ENCODE peak calls at places on chromosomes 7 and 10, in four cellular contexts. E is K562, I is GM12878, C is HL-60. Z is an unnamed sample.

GRCh38 chr7:156475179-156475578 is 165.4 kb upstream of the RNF32 start:
- DNase-seq in E (no peak), I (peak; percentile 16), C (peak; percentile 34), Z (no peak)

GRCh38 chr10:98269435-98269912 is 1.5 kb upstream of the LOXL4 start:
- DNase-seq in E (no peak), I (no peak), C (no peak), Z (no peak)

GRCh38 chr7:143355450-143356385 is 6.8 kb downstream of the FAM131B start:
- DNase-seq in E (peak; percentile 62), I (no peak), C (no peak), Z (no peak)

GRCh38 chr10:106789623-106790022 is 374.9 kb downstream of the SORCS1 start:
- DNase-seq in E (no peak), I (no peak), C (no peak), Z (no peak)

GRCh38 chr7:127759945-127760421 is 108.0 kb downstream of the SND1 start:
- DNase-seq in E (no peak), I (no peak), C (no peak), Z (no peak)

GRCh38 chr10:84543948-84544347 is 215.6 kb downstream of the CCSER2 start:
- DNase-seq in E (no peak), I (no peak), C (no peak), Z (no peak)

GRCh38 chr10:96512997-96513685 is 585 bp downstream of the TLL2 start:
- DNase-seq in E (no peak), I (no peak), C (no peak), Z (no peak)

GRCh38 chr7:82600601-82601000 is 157.0 kb upstream of the CACNA2D1 start:
- DNase-seq in E (no peak), I (no peak), C (no peak), Z (no peak)

GRCh38 chr7:85474234-85474633 is 287.4 kb upstream of the SEMA3D start:
- DNase-seq in E (no peak), I (peak; percentile 8), C (no peak), Z (no peak)

GRCh38 chr7:86932038-86932512 is 127.4 kb downstream of the ELAPOR2 start:
- DNase-seq in E (no peak), I (no peak), C (no peak), Z (no peak)

GRCh38 chr7:157579425-157579824 is 242.6 kb downstream of the DNAJB6 start:
- DNase-seq in E (no peak), I (no peak), C (no peak), Z (no peak)

GRCh38 chr10:11551915-11552602 is 59.4 kb downstream of the USP6NL start:
- DNase-seq in E (peak; percentile 37), I (no peak), C (no peak), Z (no peak)

GRCh38 chr7:5689118-5689517 is 92.3 kb downstream of the RNF216 start:
- DNase-seq in E (no peak), I (no peak), C (no peak), Z (no peak)

GRCh38 chr7:6346581-6346980 is 74.2 kb upstream of the CYTH3 start:
- DNase-seq in E (no peak), I (no peak), C (no peak), Z (no peak)

GRCh38 chr10:46544989-46545791 is 11.3 kb downstream of the GPRIN2 start:
- DNase-seq in E (peak; percentile 75), I (no peak), C (no peak), Z (peak; percentile 26)

GRCh38 chr7:124084024-124084423 is 51.2 kb upstream of the TMEM229A start:
- DNase-seq in E (no peak), I (no peak), C (no peak), Z (no peak)

GRCh38 chr7:124089621-124090020 is 56.8 kb upstream of the TMEM229A start:
- DNase-seq in E (no peak), I (no peak), C (no peak), Z (no peak)

GRCh38 chr7:124086843-124087242 is 54.0 kb upstream of the TMEM229A start:
- DNase-seq in E (no peak), I (no peak), C (no peak), Z (no peak)

GRCh38 chr7:124088590-124088989 is 55.7 kb upstream of the TMEM229A start:
- DNase-seq in E (no peak), I (no peak), C (no peak), Z (no peak)

GRCh38 chr7:124085168-124085567 is 52.3 kb upstream of the TMEM229A start:
- DNase-seq in E (no peak), I (no peak), C (no peak), Z (no peak)
- TF ChIP-seq SPI1 in E (no peak), I (no peak), C (no peak), Z (no peak)

GRCh38 chr10:131657318-131657984 is 243.4 kb upstream of the PPP2R2D start:
- DNase-seq in E (no peak), I (no peak), C (no peak), Z (no peak)

GRCh38 chr10:131658476-131659110 is 242.2 kb upstream of the PPP2R2D start:
- DNase-seq in E (no peak), I (no peak), C (no peak), Z (no peak)

GRCh38 chr10:131656446-131656845 is 244.4 kb upstream of the PPP2R2D start:
- DNase-seq in E (no peak), I (no peak), C (no peak), Z (no peak)

GRCh38 chr10:131656009-131656408 is 244.8 kb upstream of the PPP2R2D start:
- DNase-seq in E (no peak), I (no peak), C (no peak), Z (no peak)

DNA sequence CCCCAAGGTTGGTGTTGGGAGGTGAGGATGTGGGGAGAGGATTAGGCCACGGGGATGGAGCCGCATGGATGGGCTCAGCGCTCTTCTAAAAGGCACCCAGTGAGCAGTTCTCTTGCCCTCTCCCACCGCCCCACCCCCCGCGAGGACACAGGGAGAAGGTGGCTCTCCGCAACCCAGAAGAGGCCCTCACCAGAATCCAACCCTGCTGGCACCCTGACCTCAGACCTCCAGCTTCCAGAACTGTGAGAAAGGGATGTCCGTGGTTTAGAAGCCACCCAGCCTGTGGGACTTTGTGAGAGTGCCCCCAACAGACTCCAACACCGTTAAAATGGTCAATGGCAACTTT is 242.8 kb upstream of the PPP2R2D start:
- DNase-seq in E (no peak), I (no peak), C (no peak), Z (no peak)
- TF ChIP-seq SPI1 in E (no peak), I (no peak), C (no peak), Z (no peak)

GRCh38 chr7:133140994-133141595 is 59.2 kb upstream of the CHCHD3 start:
- DNase-seq in E (no peak), I (no peak), C (no peak), Z (no peak)

GRCh38 chr7:133135451-133135850 is 53.6 kb upstream of the CHCHD3 start:
- DNase-seq in E (no peak), I (no peak), C (no peak), Z (no peak)

GRCh38 chr7:133134810-133135209 is 52.9 kb upstream of the CHCHD3 start:
- DNase-seq in E (no peak), I (no peak), C (no peak), Z (no peak)

DNA sequence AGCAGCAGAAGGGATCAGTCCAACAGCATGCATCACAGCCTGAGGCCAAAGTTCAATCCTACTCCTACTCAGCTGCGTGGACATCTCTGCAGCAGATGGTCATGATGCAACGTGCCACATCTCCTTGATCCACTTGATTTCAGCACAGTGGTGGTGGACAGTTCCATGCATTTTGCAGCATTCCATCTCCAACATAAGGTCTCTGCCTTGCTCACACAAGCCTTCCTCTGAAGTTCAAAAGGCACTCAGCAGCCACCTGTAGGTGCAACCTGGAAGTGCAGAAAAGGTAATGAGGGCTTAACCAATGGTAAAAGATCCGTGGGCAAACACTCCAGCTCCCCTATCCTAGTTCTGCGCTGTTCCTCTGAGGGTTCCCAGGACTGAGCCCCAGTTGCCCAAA is 57.5 kb upstream of the CHCHD3 start:
- DNase-seq in E (peak; percentile 28), I (no peak), C (no peak), Z (no peak)
- TF ChIP-seq SPI1 in E (no peak), I (no peak), C (no peak), Z (no peak)

GRCh38 chr10:476458-476780 is 213.0 kb downstream of the DIP2C start:
- DNase-seq in E (no peak), I (no peak), C (no peak), Z (no peak)
- TF ChIP-seq SPI1 in E (no peak), I (no peak), C (no peak), Z (no peak)

GRCh38 chr7:90663176-90663575 is 67.1 kb downstream of the CDK14 start:
- DNase-seq in E (no peak), I (no peak), C (no peak), Z (no peak)
- TF ChIP-seq SPI1 in E (no peak), I (no peak), C (no peak), Z (no peak)

GRCh38 chr7:96361116-96361857 is 39.4 kb upstream of the SLC25A13 start:
- DNase-seq in E (peak; percentile 52), I (no peak), C (no peak), Z (no peak)

GRCh38 chr7:96354881-96355280 is 33.0 kb upstream of the SLC25A13 start:
- DNase-seq in E (no peak), I (no peak), C (no peak), Z (no peak)

GRCh38 chr7:96355990-96356506 is 34.1 kb upstream of the SLC25A13 start:
- DNase-seq in E (no peak), I (no peak), C (no peak), Z (no peak)

DNA sequence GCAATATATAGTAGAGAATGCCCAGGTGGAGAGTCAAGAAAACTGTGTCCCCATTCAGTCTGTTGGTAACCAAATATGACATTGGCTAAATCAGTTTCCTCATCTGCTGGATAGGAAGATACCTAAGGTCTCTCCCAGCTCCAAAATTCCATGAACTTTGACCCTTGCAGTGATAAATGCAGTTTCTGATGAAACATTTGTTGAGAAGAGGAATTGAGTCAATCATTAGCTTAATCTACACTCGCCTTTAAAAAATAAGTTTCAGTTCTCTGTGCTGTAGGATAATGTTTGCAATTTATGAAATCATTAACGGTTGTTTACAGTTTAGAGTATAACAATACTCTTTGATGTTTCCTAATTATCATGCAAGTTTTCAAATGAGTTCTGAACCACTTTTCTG is 38.0 kb upstream of the SLC25A13 start:
- DNase-seq in E (no peak), I (peak; percentile 3), C (no peak), Z (no peak)
- TF ChIP-seq SPI1 in E (no peak), I (no peak), C (no peak), Z (no peak)

Z was measured in GM12891.